ENCODE peak calls at places on chromosomes 5 and 9, in eight cellular contexts. J is natural killer cell, G is HCT116, Z is astrocyte of the spinal cord, U is osteocyte, R is K562, O is tibial nerve, Q is fibroblast of lung. S is an unnamed sample.

GRCh38 chr9:136720251-136720886 is 8.0 kb downstream of the DIPK1B start:
- DNase-seq in J (no peak), R (peak), Z (peak), Q (peak), U (no peak), O (no peak), G (no peak), S (no peak)

GRCh38 chr9:117434568-117434967 is 19.7 kb upstream of the ASTN2 start:
- DNase-seq in O (no peak), G (no peak), J (no peak), R (no peak), Z (no peak), Q (no peak), U (no peak), S (no peak)

GRCh38 chr5:75461679-75462078 is 49.8 kb downstream of the CERT1 start:
- DNase-seq in O (no peak), G (no peak), Z (no peak), U (no peak), Q (no peak), R (no peak), J (no peak), S (no peak)

GRCh38 chr9:6910032-6910431 is 152.3 kb downstream of the KDM4C start:
- DNase-seq in U (no peak), G (no peak), O (no peak), Z (peak), R (no peak), Q (no peak), J (no peak), S (no peak)

GRCh38 chr5:100448250-100448649 is 86.9 kb upstream of the FAM174A start:
- DNase-seq in Q (peak), O (no peak), Z (no peak), J (no peak), G (no peak), R (no peak), U (no peak), S (no peak)

GRCh38 chr5:57741326-57741725 is 258.7 kb upstream of the ACTBL2 start:
- DNase-seq in J (no peak), O (no peak), Q (no peak), G (no peak), U (no peak), Z (no peak), R (no peak), S (no peak)

GRCh38 chr5:110590187-110590586 is 136.3 kb downstream of the TMEM232 start:
- DNase-seq in J (no peak), U (no peak), Z (peak), Q (peak), R (no peak), G (peak), O (no peak), S (no peak)

GRCh38 chr5:133848306-133848924 is 120.0 kb downstream of the C5orf15 start:
- DNase-seq in U (no peak), Q (peak), Z (peak), J (no peak), G (no peak), R (no peak), O (no peak), S (no peak)

GRCh38 chr5:35285011-35285410 is 54.7 kb upstream of the PRLR start:
- DNase-seq in R (no peak), U (no peak), Z (no peak), J (no peak), Q (no peak), O (no peak), G (no peak), S (no peak)

GRCh38 chr5:32551865-32552264 is 33.5 kb upstream of the SUB1 start:
- DNase-seq in U (no peak), Q (no peak), Z (no peak), O (no peak), G (no peak), J (no peak), R (no peak), S (no peak)

GRCh38 chr5:144024085-144024484 is 146.4 kb downstream of the YIPF5 start:
- DNase-seq in O (no peak), G (no peak), R (no peak), Z (no peak), U (no peak), Q (no peak), J (no peak), S (no peak)

GRCh38 chr9:91117959-91118651 is 243.6 kb downstream of the AUH start:
- DNase-seq in Q (peak), Z (peak), G (no peak), O (peak), J (no peak), R (no peak), U (no peak), S (no peak)

GRCh38 chr9:123401879-123402513 is 46.0 kb downstream of the CRB2 start:
- DNase-seq in G (peak), U (no peak), O (peak), Z (peak), R (peak), J (no peak), Q (peak), S (no peak)

GRCh38 chr5:14806452-14806851 is 65.1 kb downstream of the ANKH start:
- DNase-seq in U (no peak), R (no peak), O (peak), J (no peak), Z (peak), G (no peak), Q (peak), S (no peak)

GRCh38 chr9:127563579-127563978 is 48.5 kb upstream of the STXBP1 start:
- DNase-seq in Z (no peak), U (no peak), Q (no peak), J (no peak), O (no peak), G (no peak), R (no peak), S (no peak)

GRCh38 chr5:16544607-16545374 is 72.0 kb downstream of the RETREG1 start:
- DNase-seq in O (no peak), G (no peak), Z (no peak), J (no peak), U (no peak), R (no peak), Q (peak), S (no peak)

GRCh38 chr9:88984543-88984883 is 6.8 kb upstream of the S1PR3 start:
- DNase-seq in Q (no peak), G (no peak), U (no peak), R (no peak), J (no peak), O (no peak), Z (no peak), S (no peak)

GRCh38 chr9:121508415-121508814 is 8.8 kb upstream of the GGTA1 start:
- DNase-seq in Z (no peak), G (no peak), J (no peak), R (no peak), Q (no peak), U (no peak), O (no peak), S (no peak)

GRCh38 chr9:97528529-97529230 is 27.2 kb downstream of the TMOD1 start:
- DNase-seq in Q (no peak), O (no peak), J (no peak), U (no peak), R (no peak), G (no peak), Z (no peak), S (no peak)

GRCh38 chr5:73450041-73450598 is 1.5 kb upstream of the FOXD1 start:
- DNase-seq in R (no peak), G (no peak), Z (peak), J (no peak), Q (no peak), U (no peak), O (no peak), S (no peak)

GRCh38 chr5:120306331-120306730 is 157.8 kb upstream of the PRR16 start:
- DNase-seq in G (no peak), O (no peak), Z (no peak), R (no peak), Q (no peak), J (no peak), U (no peak), S (no peak)

GRCh38 chr5:163478982-163479271 is 18.5 kb downstream of the HMMR start:
- DNase-seq in J (no peak), Z (no peak), G (no peak), O (no peak), U (no peak), R (no peak), Q (no peak), S (no peak)

GRCh38 chr5:153050496-153051179 is 439.8 kb upstream of the GRIA1 start:
- DNase-seq in U (no peak), R (no peak), G (no peak), Q (no peak), O (no peak), J (no peak), Z (no peak), S (no peak)

GRCh38 chr5:141875795-141876627 is 2.2 kb downstream of the PCDH1 start:
- DNase-seq in U (peak), J (peak), Q (no peak), O (no peak), G (no peak), Z (no peak), R (peak), S (no peak)

GRCh38 chr9:74404620-74405019 is 92.5 kb upstream of the RORB start:
- DNase-seq in U (no peak), O (no peak), R (no peak), J (no peak), Z (no peak), G (no peak), Q (no peak), S (no peak)

GRCh38 chr9:128027705-128028104 is 39.4 kb downstream of the NAIF1 start:
- DNase-seq in G (no peak), O (no peak), Z (no peak), R (no peak), U (no peak), J (no peak), Q (no peak), S (no peak)

GRCh38 chr5:135100431-135100830 is 66.4 kb upstream of the PITX1 start:
- DNase-seq in O (no peak), U (no peak), R (no peak), G (no peak), Z (no peak), Q (no peak), J (no peak), S (no peak)

GRCh38 chr5:75042511-75042910 is 9.8 kb downstream of the GCNT4 start:
- DNase-seq in J (no peak), R (no peak), O (no peak), Q (no peak), Z (peak), U (no peak), G (no peak), S (no peak)

GRCh38 chr5:168260353-168261211 is 30.9 kb upstream of the WWC1 start:
- DNase-seq in O (no peak), Z (no peak), R (no peak), Q (no peak), U (no peak), J (no peak), G (no peak), S (no peak)

GRCh38 chr5:82147860-82148573 is 130.1 kb downstream of the RPS23 start:
- DNase-seq in Q (peak), O (peak), U (no peak), G (no peak), R (no peak), J (no peak), Z (peak), S (no peak)

GRCh38 chr9:88580961-88581360 is 46.0 kb downstream of the NXNL2 start:
- DNase-seq in O (no peak), Z (no peak), U (peak), G (no peak), Q (peak), R (no peak), J (no peak), S (no peak)

GRCh38 chr9:136024696-136025316 is 63.6 kb upstream of the UBAC1 start:
- DNase-seq in R (no peak), U (no peak), J (no peak), O (no peak), G (no peak), Q (no peak), Z (no peak), S (no peak)

DNA sequence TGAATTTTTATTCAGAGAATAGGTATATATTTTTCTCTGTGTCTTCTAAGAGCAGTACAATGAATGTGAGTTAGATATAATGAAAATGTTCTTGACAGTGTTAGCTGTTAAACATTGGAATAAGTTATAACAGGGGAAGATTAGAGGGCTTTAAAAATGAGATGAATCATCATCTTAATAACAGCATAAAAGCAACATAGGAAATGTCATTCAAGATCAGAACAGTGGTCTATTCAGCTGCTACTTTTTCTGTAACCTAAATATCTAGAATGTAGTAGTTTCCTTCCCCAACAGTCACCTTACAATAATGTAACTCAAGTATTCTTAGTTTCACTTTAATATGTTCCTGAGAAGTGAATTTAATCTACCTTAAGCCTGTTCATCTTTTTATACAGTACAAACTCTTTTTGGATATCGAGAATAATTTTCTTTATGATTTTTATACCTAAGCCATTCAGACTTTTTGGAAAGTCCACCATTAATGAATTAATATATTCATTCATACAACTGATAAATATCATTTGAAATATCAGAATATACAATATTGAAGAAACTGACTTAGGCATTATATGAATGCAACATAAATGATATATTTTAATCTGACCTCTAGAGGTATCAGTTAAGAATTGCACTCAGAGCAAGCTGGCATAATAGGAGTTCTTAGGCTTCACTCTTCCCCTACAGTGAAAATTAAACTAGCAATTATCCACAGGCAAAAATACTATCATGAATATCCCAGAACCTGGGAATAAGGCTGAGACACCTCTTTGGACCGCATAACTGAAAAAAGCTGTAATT is 66.1 kb upstream of the EDIL3 start:
- DNase-seq in O (no peak), R (no peak), U (no peak), G (no peak), J (no peak), Q (peak), Z (peak), S (no peak)
- TF ChIP-seq CTCF in O (peak), R (no peak), U (peak), G (no peak), J (no peak), Q (peak), Z (peak), S (no peak)

GRCh38 chr5:149132474-149132873 is 8.8 kb upstream of the ABLIM3 start:
- DNase-seq in Z (no peak), R (no peak), O (no peak), G (no peak), Q (no peak), U (no peak), J (no peak), S (no peak)

GRCh38 chr5:149130932-149131273 is 10.4 kb upstream of the ABLIM3 start:
- DNase-seq in G (no peak), U (no peak), R (no peak), Z (no peak), Q (peak), O (no peak), J (no peak), S (no peak)

GRCh38 chr5:149129181-149129580 is 12.1 kb upstream of the ABLIM3 start:
- DNase-seq in O (no peak), R (no peak), Q (peak), Z (no peak), U (no peak), J (no peak), G (no peak), S (no peak)

GRCh38 chr5:149128023-149128875 is 13.0 kb upstream of the ABLIM3 start:
- DNase-seq in O (no peak), J (no peak), R (peak), G (no peak), Q (no peak), Z (no peak), U (no peak), S (no peak)

DNA sequence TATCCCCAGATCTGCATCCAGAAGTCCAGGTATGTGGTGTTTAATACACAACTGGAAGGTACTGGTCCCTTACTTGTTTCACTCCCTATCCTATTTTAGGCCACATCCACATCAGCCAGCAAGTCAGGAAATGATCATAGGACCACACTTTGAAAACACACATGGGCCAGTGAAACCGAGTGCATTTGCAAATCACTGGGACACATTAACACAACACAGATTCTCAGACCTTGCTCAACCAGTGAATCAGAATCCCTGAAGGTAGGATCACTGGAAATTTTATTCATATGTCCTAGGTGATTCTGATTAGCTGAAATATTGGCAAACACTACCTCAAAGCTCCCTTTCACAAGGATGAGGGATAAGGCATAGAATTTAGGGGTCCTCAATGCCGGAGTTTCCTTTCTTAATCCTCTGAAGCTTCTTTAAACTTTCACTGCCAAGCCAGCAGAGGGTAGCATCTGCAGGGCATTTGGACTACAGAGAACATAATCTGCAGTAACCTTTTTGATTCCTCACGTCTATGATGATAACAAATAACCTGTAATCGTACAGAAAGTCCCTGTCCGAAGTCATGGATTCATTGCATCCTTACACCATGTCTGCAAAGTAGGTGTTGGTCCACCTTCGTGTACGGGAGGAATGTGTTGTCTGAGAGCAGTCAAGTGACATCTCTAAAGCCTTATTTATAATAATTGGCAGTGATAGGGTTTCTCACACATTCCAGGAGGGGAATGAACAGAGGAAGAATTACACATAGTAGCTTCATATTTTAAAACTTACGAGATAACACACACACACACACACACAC is 11.0 kb upstream of the ABLIM3 start:
- DNase-seq in Z (no peak), U (no peak), J (no peak), G (no peak), R (no peak), Q (no peak), O (no peak), S (no peak)
- TF ChIP-seq CTCF in Z (peak), U (peak), J (no peak), G (peak), R (peak), Q (peak), O (peak), S (no peak)

DNA sequence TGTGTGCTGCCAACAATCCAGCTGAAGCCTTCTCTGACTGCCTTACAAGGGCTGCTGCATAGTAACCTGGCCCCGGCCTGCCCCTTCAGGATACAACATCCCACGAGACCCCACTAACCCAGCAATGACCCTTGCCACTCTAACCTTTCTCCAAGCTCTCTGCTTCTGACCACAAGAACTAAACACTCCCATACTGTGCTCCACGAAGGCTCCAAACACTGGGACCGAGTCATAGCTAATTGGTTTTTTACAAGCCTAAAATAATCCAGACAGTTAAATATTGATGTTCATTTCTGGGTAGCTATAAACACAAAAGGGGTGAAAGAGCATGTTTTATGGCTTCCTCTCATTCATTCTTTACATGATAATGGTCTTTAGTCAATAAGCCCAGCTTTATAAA is 16.3 kb upstream of the TLE4 start:
- DNase-seq in Q (no peak), O (no peak), U (no peak), G (no peak), Z (no peak), J (no peak), R (no peak), S (no peak)
- TF ChIP-seq CTCF in Q (no peak), O (no peak), U (no peak), G (no peak), Z (no peak), J (no peak), R (no peak), S (no peak)

GRCh38 chr9:98536542-98537173 is 172.1 kb downstream of the GABBR2 start:
- DNase-seq in U (no peak), O (no peak), J (no peak), Q (no peak), Z (no peak), R (peak), G (no peak), S (no peak)
- TF ChIP-seq CTCF in U (no peak), O (no peak), J (no peak), Q (no peak), Z (no peak), R (peak), G (peak), S (no peak)

GRCh38 chr5:53201746-53202145 is 92.2 kb upstream of the MOCS2 start:
- DNase-seq in U (no peak), J (no peak), Q (no peak), O (no peak), G (no peak), Z (no peak), R (peak), S (no peak)
- TF ChIP-seq CTCF in U (peak), J (no peak), Q (peak), O (no peak), G (peak), Z (peak), R (peak), S (no peak)

DNA sequence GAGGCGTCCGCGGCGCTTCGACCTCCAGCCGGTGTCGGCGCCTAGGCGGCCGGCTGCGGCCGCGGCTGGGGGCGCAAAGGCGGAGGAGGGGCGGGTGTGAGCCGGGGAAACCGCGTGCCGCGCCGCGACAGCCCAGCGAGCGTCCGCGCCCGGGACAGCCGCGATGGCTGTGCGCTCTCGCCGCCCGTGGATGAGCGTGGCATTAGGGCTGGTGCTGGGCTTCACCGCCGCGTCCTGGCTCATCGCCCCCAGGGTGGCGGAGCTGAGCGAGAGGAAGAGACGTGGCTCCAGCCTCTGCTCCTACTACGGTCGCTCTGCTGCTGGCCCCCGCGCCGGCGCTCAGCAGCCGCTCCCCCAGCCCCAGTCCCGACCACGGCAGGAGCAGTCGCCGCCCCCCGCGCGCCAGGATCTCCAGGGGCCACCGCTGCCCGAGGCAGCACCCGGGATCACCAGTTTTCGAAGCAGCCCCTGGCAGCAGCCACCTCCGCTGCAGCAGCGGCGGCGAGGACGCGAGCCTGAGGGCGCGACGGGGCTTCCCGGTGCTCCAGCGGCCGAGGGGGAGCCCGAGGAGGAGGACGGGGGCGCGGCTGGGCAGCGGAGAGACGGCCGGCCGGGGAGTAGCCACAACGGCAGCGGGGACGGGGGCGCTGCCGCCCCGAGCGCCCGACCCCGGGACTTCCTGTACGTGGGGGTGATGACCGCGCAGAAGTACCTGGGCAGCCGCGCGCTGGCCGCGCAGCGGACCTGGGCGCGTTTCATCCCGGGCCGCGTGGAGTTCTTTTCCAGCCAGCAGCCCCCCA is 602 bp downstream of the CHSY3 start:
- DNase-seq in Z (peak), Q (peak), R (no peak), U (no peak), G (no peak), J (no peak), O (no peak), S (no peak)
- TF ChIP-seq CTCF in Z (no peak), Q (no peak), R (no peak), U (peak), G (no peak), J (no peak), O (no peak), S (no peak)

GRCh38 chr5:28576022-28576421 is 1537.6 kb upstream of the CDH9 start:
- DNase-seq in Z (peak), J (no peak), O (no peak), Q (peak), G (no peak), U (no peak), R (no peak), S (no peak)
- TF ChIP-seq CTCF in Z (peak), J (no peak), O (no peak), Q (no peak), G (no peak), U (peak), R (no peak), S (no peak)